ENCODE peak calls at places on chromosomes 4 and X, in six cellular contexts. B is mucosa of descending colon; Q is lung; H is fibroblast of mammary gland; G is AG10803; J is stimulated activated CD4-positive, alpha-beta T cell treated with anti-CD3 and anti-CD28 coated beads, Interleukin-15, amount 100 ng/mL, for 48 hours. K is an unnamed sample.

GRCh38 chr4:152247271-152247975 is 288.5 kb downstream of the FBXW7 start:
- DNase-seq in B (no peak), Q (no peak), H (no peak), G (no peak), J (no peak), K (no peak)

GRCh38 chr4:142485452-142485851 is 360.6 kb downstream of the INPP4B start:
- DNase-seq in B (no peak), Q (no peak), H (no peak), G (no peak), J (no peak), K (no peak)

GRCh38 chrX:56343231-56343630 is 111.1 kb downstream of the KLF8 start:
- DNase-seq in B (no peak), Q (no peak), H (no peak), G (no peak), J (no peak), K (no peak)

GRCh38 chrX:48025561-48025960 is 18.8 kb downstream of the SPACA5 start:
- DNase-seq in B (no peak), Q (no peak), H (peak), G (peak), J (no peak), K (peak)

GRCh38 chrX:109362101-109362500 is 119.8 kb downstream of the GUCY2F start:
- DNase-seq in B (no peak), Q (no peak), H (no peak), G (no peak), J (no peak), K (peak)

GRCh38 chr4:6891436-6892170 is 18.0 kb upstream of the TBC1D14 start:
- DNase-seq in B (no peak), Q (no peak), H (no peak), G (no peak), J (no peak), K (no peak)

GRCh38 chr4:183798249-183798920 is 106.7 kb upstream of the STOX2 start:
- DNase-seq in B (no peak), Q (peak), H (no peak), G (no peak), J (no peak), K (no peak)

GRCh38 chr4:76208005-76208765 is 5.4 kb downstream of the SCARB2 start:
- DNase-seq in B (peak), Q (peak), H (peak), G (peak), J (no peak), K (peak)

GRCh38 chr4:73603854-73604584 is 16.2 kb downstream of the RASSF6 start:
- DNase-seq in B (no peak), Q (no peak), H (peak), G (no peak), J (no peak), K (no peak)